ENCODE peak calls at places on chromosomes 7 and 10, in four cellular contexts. P is HCT116, S is PC-3, R is MM.1S. E is an unnamed sample. For H3K9me2, the result is how much of the 10 kb centered on the place peaks cover.

GRCh38 chr7:52540041-52540440 is 495.4 kb upstream of the POM121L12 start:
- DNase-seq in P (no peak), S (peak), R (no peak), E (no peak)

GRCh38 chr10:119301397-119301796 is 94.0 kb downstream of the GRK5 start:
- DNase-seq in P (no peak), S (no peak), R (no peak), E (no peak)

GRCh38 chr7:57202274-57202673 is 70.0 kb upstream of the ZNF479 start:
- DNase-seq in P (no peak), S (no peak), R (no peak), E (no peak)

GRCh38 chr7:42502022-42502421 is 265.0 kb upstream of the GLI3 start:
- DNase-seq in P (no peak), S (peak), R (no peak), E (peak)

GRCh38 chr10:79181680-79182079 is 112.9 kb downstream of the ZMIZ1 start:
- DNase-seq in P (no peak), S (no peak), R (no peak), E (no peak)

GRCh38 chr7:34939175-34939574 is 98.1 kb downstream of the DPY19L1 start:
- DNase-seq in P (no peak), S (peak), R (no peak), E (peak)

GRCh38 chr10:118195729-118196128 is 146.4 kb downstream of the FAM204A start:
- DNase-seq in P (no peak), S (no peak), R (no peak), E (no peak)

GRCh38 chr10:65482848-65483247 is 1443.0 kb upstream of the LRRTM3 start:
- DNase-seq in P (no peak), S (no peak), R (no peak), E (no peak)

GRCh38 chr7:1944619-1945210 is 274.6 kb downstream of the ELFN1 start:
- DNase-seq in P (no peak), S (no peak), R (no peak), E (no peak)

GRCh38 chr7:33642312-33642711 is 263.0 kb upstream of the BMPER start:
- DNase-seq in P (no peak), S (no peak), R (no peak), E (no peak)

GRCh38 chr7:94028768-94029167 is 24.6 kb upstream of the BET1 start:
- DNase-seq in P (no peak), S (peak), R (no peak), E (peak)

GRCh38 chr10:96673318-96674099 is 46.8 kb downstream of the PIK3AP1 start:
- DNase-seq in P (no peak), S (no peak), R (peak), E (no peak)

GRCh38 chr7:8185907-8186306 is 76.1 kb downstream of the ICA1 start:
- DNase-seq in P (no peak), S (no peak), R (no peak), E (no peak)

GRCh38 chr7:114539575-114539974 is 125.0 kb downstream of the FOXP2 start:
- DNase-seq in P (peak), S (peak), R (no peak), E (peak)

GRCh38 chr10:114708717-114709352 is 50.8 kb upstream of the ABLIM1 start:
- DNase-seq in P (peak), S (peak), R (no peak), E (peak)

GRCh38 chr10:49617281-49618020 is 3.6 kb downstream of the CHAT start:
- DNase-seq in P (no peak), S (no peak), R (no peak), E (peak)

GRCh38 chr10:26269754-26270153 is 53.2 kb downstream of the GAD2 start:
- DNase-seq in P (peak), S (peak), R (peak), E (peak)

GRCh38 chr7:30157217-30157616 is 22.4 kb downstream of the MTURN start:
- DNase-seq in P (no peak), S (no peak), R (no peak), E (no peak)

GRCh38 chr7:135490783-135491182 is 19.1 kb downstream of the CNOT4 start:
- DNase-seq in P (no peak), S (peak), R (no peak), E (peak)

GRCh38 chr10:122051609-122052385 is 62.8 kb downstream of the TACC2 start:
- DNase-seq in P (peak), S (peak), R (no peak), E (peak)

GRCh38 chr7:115782716-115783460 is 247.7 kb downstream of the TFEC start:
- DNase-seq in P (no peak), S (no peak), R (no peak), E (peak)

GRCh38 chr7:151520419-151521229 is 929 bp upstream of the RHEB start:
- DNase-seq in P (no peak), S (peak), R (no peak), E (peak)

GRCh38 chr10:20990604-20991003 is 93.5 kb upstream of the NEBL start:
- DNase-seq in P (no peak), S (peak), R (no peak), E (peak)

GRCh38 chr7:64902806-64903721 is at the start of gene ZNF273:
- DNase-seq in P (peak), S (peak), R (peak), E (peak)

GRCh38 chr10:3775671-3776551 is 9.1 kb downstream of the KLF6 start:
- DNase-seq in P (peak), S (peak), R (no peak), E (peak)

GRCh38 chr7:27520828-27521790 is 141.6 kb downstream of the HIBADH start:
- DNase-seq in P (no peak), S (no peak), R (no peak), E (peak)

GRCh38 chr10:69362471-69362954 is 54.2 kb downstream of the TACR2 start:
- DNase-seq in P (no peak), S (peak), R (no peak), E (peak)

GRCh38 chr10:72511414-72511813 is 114.5 kb downstream of the MICU1 start:
- DNase-seq in P (no peak), S (no peak), R (no peak), E (no peak)
- H3K9me2 ChIP-seq in P (under half), S (under half), R (under half), E (under half)

DNA sequence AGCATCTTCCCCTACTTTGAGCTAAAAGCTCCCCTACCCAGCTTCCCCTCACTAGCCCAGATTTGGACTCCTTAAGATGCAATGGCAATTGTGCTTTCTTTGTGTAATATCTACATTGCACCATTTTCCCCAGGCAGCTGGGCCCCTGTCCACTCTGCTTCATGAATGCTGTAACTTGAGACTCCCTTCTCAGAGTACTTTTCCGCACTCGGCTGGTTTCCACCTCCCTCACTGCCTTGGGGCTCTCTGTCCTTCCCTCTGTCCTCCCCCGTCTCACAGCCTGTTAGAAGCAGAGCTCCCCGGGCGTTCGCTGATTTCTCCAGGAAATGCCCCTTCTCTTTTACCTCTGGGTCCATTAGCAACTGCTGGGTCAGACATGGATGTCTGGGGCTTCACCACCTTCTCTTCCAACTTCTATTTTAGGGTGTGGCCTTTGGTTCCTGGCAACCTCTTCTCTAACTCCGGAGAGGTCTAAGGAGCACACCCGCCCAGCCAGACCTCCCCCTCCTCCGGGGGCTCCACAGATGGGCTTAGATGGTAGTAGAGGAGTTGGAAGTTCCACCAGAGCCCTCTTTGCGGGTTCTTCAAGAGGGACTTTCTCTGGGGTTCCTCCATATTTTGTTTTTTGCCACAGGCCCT is 2.9 kb upstream of the TMEM72 start:
- DNase-seq in P (no peak), S (peak), R (no peak), E (no peak)
- H3K9ac ChIP-seq in P (no peak), S (no peak), R (no peak), E (no peak)

GRCh38 chr7:22559829-22560489 is 60.0 kb upstream of the STEAP1B start:
- DNase-seq in P (peak), S (peak), R (peak), E (peak)
- TF ChIP-seq EZH2phosphoT487 in P (no peak), S (no peak), R (no peak), E (no peak)

DNA sequence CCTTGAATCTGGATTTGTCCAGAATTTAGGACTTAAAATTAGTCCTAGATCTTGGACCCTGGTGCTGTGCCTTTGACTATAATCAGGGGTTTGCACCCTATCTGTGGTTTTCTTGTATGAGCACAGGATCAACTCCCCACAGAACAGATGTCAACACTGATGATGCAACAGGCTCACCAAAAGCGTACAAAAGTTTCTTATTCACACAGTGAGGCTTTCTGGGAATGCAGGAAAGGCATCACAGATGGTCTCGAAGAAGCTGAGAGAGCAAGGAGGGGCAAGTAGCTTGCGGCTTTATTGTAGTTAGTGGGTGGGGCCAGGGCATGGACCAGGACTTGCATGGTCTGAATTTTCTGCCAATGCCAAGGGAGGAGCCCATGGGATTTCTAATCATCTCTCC is 46.2 kb downstream of the SEC61G start:
- DNase-seq in P (no peak), S (no peak), R (no peak), E (no peak)
- H3K9me2 ChIP-seq in P (under half), S (under half), R (under half), E (under half)

GRCh38 chr10:13972609-13973008 is 358.1 kb downstream of the FRMD4A start:
- DNase-seq in P (no peak), S (no peak), R (no peak), E (no peak)

GRCh38 chr10:13973742-13974141 is 357.0 kb downstream of the FRMD4A start:
- DNase-seq in P (no peak), S (no peak), R (no peak), E (no peak)

GRCh38 chr10:13970231-13970966 is 360.3 kb downstream of the FRMD4A start:
- DNase-seq in P (no peak), S (no peak), R (no peak), E (no peak)

GRCh38 chr10:13970967-13971353 is 359.8 kb downstream of the FRMD4A start:
- DNase-seq in P (no peak), S (no peak), R (no peak), E (no peak)

DNA sequence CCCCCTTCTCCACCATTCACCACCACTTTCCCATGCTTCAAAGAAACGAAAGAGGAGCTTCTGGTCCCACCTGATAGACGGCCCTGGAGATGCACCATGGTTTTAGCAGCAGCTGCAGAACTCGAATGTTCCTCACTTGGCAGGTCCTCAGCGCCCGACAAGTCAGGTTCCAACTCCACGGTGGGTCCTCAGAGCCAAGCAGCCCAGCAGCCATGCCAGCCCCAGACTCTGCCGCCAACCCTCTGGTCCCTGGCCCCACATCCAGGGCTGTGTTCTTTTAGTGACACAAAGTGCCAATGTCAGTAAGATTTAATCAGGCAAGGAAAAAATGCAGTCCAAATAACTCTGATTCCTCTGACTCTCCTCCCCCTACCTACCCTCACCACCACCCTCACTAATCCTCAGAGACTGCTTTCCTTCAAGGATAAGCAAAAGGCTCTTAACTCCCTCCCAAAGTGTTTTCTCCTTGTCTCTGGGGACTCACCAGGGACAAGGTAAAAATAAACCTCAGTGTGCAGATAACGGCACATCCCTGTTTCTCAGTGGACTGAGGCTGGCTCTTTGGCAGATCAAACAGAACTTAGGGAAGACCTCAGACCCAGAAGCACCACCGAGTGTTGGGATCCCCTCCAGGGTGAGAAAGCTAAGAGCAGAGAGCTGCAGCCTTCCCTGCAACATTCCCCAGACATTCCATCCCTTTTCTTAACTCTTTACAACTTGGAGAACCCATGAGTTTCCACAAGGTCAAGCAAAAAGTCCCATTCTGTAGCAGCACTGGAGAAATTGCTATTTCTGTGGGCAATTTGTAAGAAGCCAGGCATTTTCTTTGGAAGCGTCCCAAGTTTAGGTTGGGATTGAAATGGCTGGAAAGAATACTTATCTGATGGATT is 358.9 kb downstream of the FRMD4A start:
- DNase-seq in P (no peak), S (no peak), R (no peak), E (peak)
- H3K9ac ChIP-seq in P (no peak), S (no peak), R (no peak), E (no peak)

GRCh38 chr10:67015225-67015624 is 89.4 kb downstream of the LRRTM3 start:
- DNase-seq in P (no peak), S (peak), R (peak), E (no peak)
- TF ChIP-seq EZH2phosphoT487 in P (no peak), S (no peak), R (no peak), E (no peak)

DNA sequence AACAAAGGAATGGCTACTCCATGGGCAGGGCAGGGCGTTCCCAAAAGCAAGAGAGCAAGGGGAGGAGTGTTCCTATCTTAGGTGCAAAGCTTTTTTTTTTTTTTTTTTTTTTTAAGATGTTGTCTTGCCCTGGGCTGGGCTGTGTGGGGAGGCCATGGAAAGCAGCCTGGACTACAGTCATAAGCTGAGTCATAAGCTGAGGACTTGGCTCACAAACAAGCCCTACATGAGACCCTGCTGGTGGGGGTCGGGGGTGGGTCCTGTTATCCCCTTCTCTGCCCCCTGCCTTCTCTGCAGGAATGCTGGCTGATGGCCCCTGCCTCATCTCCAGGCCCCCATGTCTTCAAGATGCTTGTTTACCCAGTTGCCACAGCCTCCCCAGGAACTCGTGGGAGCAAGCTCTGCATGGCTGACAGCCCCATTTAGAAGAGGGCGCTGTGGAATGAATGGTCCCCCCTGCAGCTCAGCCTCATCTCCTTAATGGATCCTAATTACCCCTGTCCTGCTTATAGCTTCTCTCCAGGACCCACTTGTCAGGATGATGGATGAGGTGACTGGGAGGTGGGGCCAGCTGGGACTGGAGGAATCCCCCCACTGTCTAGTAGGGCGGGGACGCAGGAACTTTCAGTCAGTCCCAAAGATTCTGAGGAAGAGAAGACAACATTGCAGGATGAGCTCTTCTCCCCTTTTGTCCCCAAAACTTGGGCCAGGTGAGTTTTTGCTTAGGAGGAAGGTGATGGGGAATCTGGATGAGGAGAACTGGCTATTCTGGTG is 340.8 kb upstream of the PODXL start:
- DNase-seq in P (peak), S (peak), R (no peak), E (peak)
- H3K9me2 ChIP-seq in P (under half), S (under half), R (under half), E (under half)

GRCh38 chr7:40220421-40220911 is 85.7 kb downstream of the SUGCT start:
- DNase-seq in P (no peak), S (peak), R (no peak), E (peak)
- H3K9ac ChIP-seq in P (no peak), S (no peak), R (no peak), E (no peak)

E was measured in GM23248.